ENCODE peak calls at places on chromosomes 12 and 14, in nine cellular contexts. U, W, A, E, B, X, N, F and D are unnamed samples.

GRCh38 chr14:33596211-33597080 is 354.4 kb downstream of the EGLN3 start:
- DNase-seq in F (no peak), W (no peak), N (no peak), U (no peak), B (no peak), E (no peak), A (no peak), X (no peak), D (no peak)

GRCh38 chr14:38208825-38209562 is 1.3 kb downstream of the SSTR1 start:
- DNase-seq in X (no peak), U (peak), N (no peak), F (no peak), A (peak), W (no peak), B (no peak), E (peak), D (no peak)

GRCh38 chr14:54329082-54329695 is 67.6 kb upstream of the CDKN3 start:
- DNase-seq in X (no peak), N (no peak), B (peak), A (peak), U (peak), F (peak), W (peak), E (peak), D (peak)

GRCh38 chr12:57410534-57410933 is 20.3 kb downstream of the R3HDM2 start:
- DNase-seq in W (no peak), B (no peak), N (no peak), A (no peak), U (no peak), X (no peak), F (no peak), E (no peak), D (no peak)

GRCh38 chr14:49982082-49982481 is 89.2 kb downstream of the ARF6 start:
- DNase-seq in U (no peak), A (peak), N (no peak), B (no peak), F (no peak), E (peak), W (no peak), X (no peak), D (no peak)

GRCh38 chr14:64920465-64920864 is 6.2 kb downstream of the CHURC1 start:
- DNase-seq in X (no peak), U (no peak), A (no peak), N (no peak), B (no peak), F (no peak), E (no peak), W (no peak), D (no peak)

GRCh38 chr12:126570571-126570970 is 1505.3 kb downstream of the AACS start:
- DNase-seq in U (no peak), E (no peak), A (no peak), B (no peak), W (no peak), X (no peak), F (no peak), N (no peak), D (no peak)

GRCh38 chr12:71732357-71732712 is 22.3 kb upstream of the RAB21 start:
- DNase-seq in A (no peak), N (no peak), F (no peak), U (no peak), W (no peak), X (no peak), B (no peak), E (no peak), D (no peak)